ENCODE peak calls at places on chromosomes 11 and 22, in seven cellular contexts. D is CD4-positive, CD25-positive, alpha-beta regulatory T cell; W is ovary; S is H1; F is left ventricle myocardium inferior; Z is right cardiac atrium; V is small intestine. H is an unnamed sample.

GRCh38 chr11:5992604-5993251 is 5.9 kb upstream of the OR52L1 start:
- DNase-seq in W (no peak), S (no peak), V (peak; percentile 25), D (no peak), Z (no peak), F (no peak), H (peak; percentile 18)

GRCh38 chr11:76830639-76831312 is 29.9 kb upstream of the ACER3 start:
- DNase-seq in F (no peak), D (no peak), V (no peak), W (no peak), Z (no peak), S (no peak), H (no peak)

GRCh38 chr11:70625921-70626518 is 227.7 kb downstream of the CTTN start:
- DNase-seq in V (no peak), F (no peak), W (no peak), S (no peak), Z (no peak), D (no peak), H (no peak)

GRCh38 chr11:114619659-114620173 is 24.1 kb upstream of the NXPE4 start:
- DNase-seq in Z (no peak), V (no peak), W (no peak), F (no peak), D (no peak), S (no peak), H (no peak)

GRCh38 chr11:7927635-7928034 is 3.4 kb downstream of the OR10A6 start:
- DNase-seq in F (no peak), Z (no peak), D (no peak), S (no peak), V (no peak), W (no peak), H (no peak)

GRCh38 chr22:16824718-16825687 is at the start of gene XKR3:
- DNase-seq in D (no peak), S (no peak), F (no peak), Z (no peak), W (no peak), V (no peak), H (no peak)

GRCh38 chr22:24768537-24769374 is 5.8 kb downstream of the PIWIL3 start:
- DNase-seq in F (peak; percentile 27), V (peak; percentile 69), W (peak; percentile 68), D (peak; percentile 19), S (peak; percentile 76), Z (peak; percentile 83), H (no peak)

GRCh38 chr11:69721061-69721460 is 17.2 kb upstream of the FGF19 start:
- DNase-seq in S (no peak), D (no peak), V (no peak), Z (no peak), W (no peak), F (no peak), H (no peak)

GRCh38 chr11:17439316-17439782 is 37.3 kb downstream of the ABCC8 start:
- DNase-seq in F (no peak), S (no peak), D (no peak), Z (no peak), W (no peak), V (peak; percentile 8), H (no peak)

GRCh38 chr11:40241524-40242037 is 1217.9 kb downstream of the LRRC4C start:
- DNase-seq in S (no peak), F (no peak), Z (no peak), D (no peak), V (no peak), W (no peak), H (no peak)

GRCh38 chr11:82701847-82702520 is 31.7 kb downstream of the FAM181B start:
- DNase-seq in Z (no peak), F (no peak), D (no peak), V (peak; percentile 35), W (no peak), S (peak; percentile 81), H (no peak)

GRCh38 chr11:76763573-76764348 is 19.4 kb upstream of the TSKU start:
- DNase-seq in S (no peak), V (no peak), F (no peak), Z (peak; percentile 86), W (peak; percentile 78), D (no peak), H (no peak)

GRCh38 chr22:17946691-17947367 is 77.5 kb downstream of the MICAL3 start:
- DNase-seq in F (no peak), D (no peak), V (no peak), S (no peak), W (no peak), Z (no peak), H (no peak)

GRCh38 chr11:78331711-78332110 is 85.9 kb downstream of the GAB2 start:
- DNase-seq in D (no peak), W (no peak), Z (no peak), S (no peak), F (no peak), V (no peak), H (no peak)

GRCh38 chr11:66222358-66223149 is 45.9 kb upstream of the RAB1B start:
- DNase-seq in D (peak; percentile 92), Z (peak; percentile 95), V (peak; percentile 94), W (peak; percentile 89), S (peak; percentile 93), F (peak; percentile 88), H (peak; percentile 93)

GRCh38 chr11:1238767-1239595 is 16.1 kb downstream of the MUC5B start:
- DNase-seq in W (no peak), V (peak; percentile 63), D (no peak), S (peak; percentile 71), F (no peak), Z (peak; percentile 52), H (no peak)

GRCh38 chr11:67404515-67405195 is 772 bp downstream of the TBC1D10C start:
- DNase-seq in F (no peak), Z (no peak), D (no peak), V (peak; percentile 36), S (no peak), W (no peak), H (no peak)

GRCh38 chr11:17388609-17389204 is at the start of gene KCNJ11:
- DNase-seq in Z (peak; percentile 61), S (no peak), V (no peak), W (no peak), D (no peak), F (no peak), H (no peak)

GRCh38 chr11:110858556-110858921 is 146.3 kb upstream of the ARHGAP20 start:
- DNase-seq in F (peak; percentile 57), S (no peak), V (no peak), D (no peak), Z (peak; percentile 56), W (no peak), H (no peak)

GRCh38 chr11:124415356-124415923 is 9.2 kb downstream of the OR8B4 start:
- DNase-seq in V (no peak), D (no peak), F (no peak), Z (no peak), S (no peak), W (no peak), H (no peak)

GRCh38 chr11:66012946-66013761 is 1.3 kb downstream of the CST6 start:
- DNase-seq in D (no peak), W (no peak), F (no peak), S (no peak), Z (no peak), V (no peak), H (no peak)

GRCh38 chr22:35850831-35851230 is 133.2 kb downstream of the APOL5 start:
- DNase-seq in V (no peak), Z (no peak), F (no peak), D (no peak), S (no peak), W (no peak), H (no peak)

GRCh38 chr11:44575962-44576361 is 10.5 kb downstream of the CD82 start:
- DNase-seq in F (no peak), V (no peak), Z (no peak), S (no peak), D (no peak), W (no peak), H (no peak)

GRCh38 chr11:44574620-44575287 is 9.3 kb downstream of the CD82 start:
- DNase-seq in V (no peak), F (no peak), D (peak; percentile 38), Z (no peak), W (no peak), S (no peak), H (no peak)

GRCh38 chr11:44577231-44577834 is 11.9 kb downstream of the CD82 start:
- DNase-seq in W (no peak), F (no peak), S (no peak), V (no peak), D (no peak), Z (no peak), H (no peak)

GRCh38 chr11:44573333-44573732 is 7.9 kb downstream of the CD82 start:
- DNase-seq in F (no peak), S (no peak), D (no peak), V (peak; percentile 43), W (no peak), Z (no peak), H (no peak)

GRCh38 chr11:44575288-44575672 is 9.8 kb downstream of the CD82 start:
- DNase-seq in D (no peak), Z (no peak), F (no peak), V (no peak), W (no peak), S (no peak), H (no peak)
- H3K27ac ChIP-seq in D (no peak overlapping the region), Z (no peak overlapping the region), F (no peak overlapping the region), V (no peak overlapping the region), W (no peak overlapping the region), S (no peak overlapping the region), H (no peak overlapping the region)

GRCh38 chr22:20169253-20169822 is 18.5 kb upstream of the CCDC188 start:
- DNase-seq in Z (no peak), W (no peak), F (no peak), D (no peak), S (no peak), V (no peak), H (no peak)
- H3K4me1 ChIP-seq in Z (no peaks in the 10 kb centered on the region), W (no peaks in the 10 kb centered on the region), F (no peaks in the 10 kb centered on the region), D (no peaks in the 10 kb centered on the region), S (no peaks in the 10 kb centered on the region), V (no peaks in the 10 kb centered on the region), H (no peaks in the 10 kb centered on the region)

DNA sequence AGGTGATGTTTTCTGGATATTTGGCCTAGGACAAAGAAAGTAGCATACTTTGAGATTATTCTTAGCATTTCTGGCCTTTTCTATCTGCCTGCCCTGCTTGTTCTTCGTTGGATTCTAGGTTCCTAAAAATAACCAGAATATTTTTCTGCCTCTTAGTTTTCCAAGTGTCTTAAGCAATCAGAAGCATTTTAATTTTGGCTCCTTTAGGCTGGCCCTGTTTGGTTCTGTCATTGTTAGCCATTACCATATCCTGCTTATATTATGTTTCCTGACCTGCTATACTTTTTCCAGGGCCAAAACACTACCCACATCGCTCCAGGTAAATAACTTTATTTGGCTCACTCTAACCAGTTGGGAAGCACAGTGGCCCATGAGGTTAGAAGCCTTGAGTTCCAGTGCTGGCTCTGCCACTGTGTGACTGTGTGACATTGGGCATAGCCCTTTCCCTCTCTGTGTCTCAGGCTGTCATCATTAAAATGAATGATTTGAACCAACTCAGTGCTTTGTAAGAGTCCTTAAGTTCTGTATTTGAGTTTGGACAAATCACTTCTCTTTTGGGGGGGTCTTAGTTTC is 91.1 kb downstream of the STIM1 start:
- DNase-seq in V (no peak), F (no peak), S (no peak), W (no peak), Z (no peak), D (no peak), H (no peak)
- H3K27ac ChIP-seq in V (peak overlapping the region; percentile 95), F (peak overlapping the region; percentile 86), S (no peak overlapping the region), W (peak overlapping the region; percentile 68), Z (peak overlapping the region; percentile 43), D (peak overlapping the region; percentile 80), H (no peak overlapping the region)

GRCh38 chr22:38239101-38239761 is 33.6 kb downstream of the TMEM184B start:
- DNase-seq in D (no peak), Z (no peak), V (peak; percentile 64), S (no peak), F (no peak), W (no peak), H (no peak)
- H3K4me1 ChIP-seq in D (no peaks in the 10 kb centered on the region), Z (peaks cover 4% of the 10 kb centered on the region), V (peaks cover 8% of the 10 kb centered on the region), S (no peaks in the 10 kb centered on the region), F (peaks cover 91% of the 10 kb centered on the region), W (peaks cover 20% of the 10 kb centered on the region), H (no peaks in the 10 kb centered on the region)

GRCh38 chr11:86302092-86302793 is at the start of gene HIKESHI:
- DNase-seq in W (peak; percentile 100), D (peak; percentile 82), S (peak; percentile 90), V (peak; percentile 99), Z (peak; percentile 100), F (peak; percentile 100), H (peak; percentile 85)
- H3K27ac ChIP-seq in W (peak within 1 kb of the TSS; percentile 26), D (peak within 1 kb of the TSS; percentile 78), S (peak within 1 kb of the TSS; percentile 89), V (peak within 1 kb of the TSS; percentile 94), Z (peak within 1 kb of the TSS; percentile 65), F (peak within 1 kb of the TSS; percentile 91), H (no peak within 1 kb of the TSS)